ENCODE peak calls at places on chromosomes 6 and 20, in five cellular contexts. C is amniotic stem cell, I is spleen, N is mesenchymal stem cell, S is Caki2. F is an unnamed sample.

GRCh38 chr20:43939762-43940121 is 25.1 kb downstream of the TOX2 start:
- DNase-seq in N (no peak), S (no peak), I (no peak), C (no peak), F (peak)

GRCh38 chr20:20364016-20364746 is 3.7 kb upstream of the INSM1 start:
- DNase-seq in N (no peak), I (peak), C (no peak), S (no peak), F (no peak)

GRCh38 chr6:80165143-80165542 is 58.7 kb downstream of the BCKDHB start:
- DNase-seq in I (no peak), N (peak), S (no peak), C (no peak), F (no peak)

GRCh38 chr20:63089051-63089907 is 82.5 kb upstream of the BHLHE23 start:
- DNase-seq in N (no peak), S (no peak), I (peak), C (no peak), F (peak)

GRCh38 chr6:144390886-144391285 is 105.8 kb downstream of the UTRN start:
- DNase-seq in I (no peak), S (no peak), C (no peak), N (no peak), F (no peak)

GRCh38 chr20:49275634-49276033 is 2.2 kb downstream of the ZNFX1 start:
- DNase-seq in S (peak), N (no peak), C (no peak), I (no peak), F (no peak)

GRCh38 chr6:99344289-99344688 is 5.2 kb downstream of the FAXC start:
- DNase-seq in N (peak), S (peak), C (no peak), I (no peak), F (no peak)

GRCh38 chr20:23625236-23625964 is 12.4 kb downstream of the CST3 start:
- DNase-seq in S (no peak), N (no peak), C (no peak), I (no peak), F (no peak)

GRCh38 chr6:26217714-26218075 is 130.5 kb downstream of the HFE start:
- DNase-seq in I (peak), N (peak), C (no peak), S (no peak), F (no peak)

GRCh38 chr6:54730767-54731665 is 115.6 kb upstream of the FAM83B start:
- DNase-seq in C (no peak), N (no peak), I (no peak), S (peak), F (no peak)

GRCh38 chr6:73579851-73580246 is 59.0 kb upstream of the EEF1A1 start:
- DNase-seq in N (peak), I (no peak), S (peak), C (peak), F (no peak)

GRCh38 chr20:57195023-57195758 is 71.2 kb downstream of the BMP7 start:
- DNase-seq in C (peak), S (no peak), N (peak), I (no peak), F (no peak)

GRCh38 chr20:10040070-10040970 is 5.5 kb downstream of the ANKEF1 start:
- DNase-seq in S (peak), C (peak), N (peak), I (no peak), F (no peak)

GRCh38 chr6:136160255-136160654 is 89.9 kb downstream of the MTFR2 start:
- DNase-seq in I (no peak), S (no peak), N (no peak), C (no peak), F (no peak)

GRCh38 chr6:143598466-143599080 is 79.2 kb upstream of the PHACTR2 start:
- DNase-seq in I (no peak), S (no peak), N (no peak), C (no peak), F (no peak)

GRCh38 chr6:12148317-12148801 is 136.2 kb downstream of the HIVEP1 start:
- DNase-seq in C (no peak), I (no peak), N (peak), S (no peak), F (no peak)

GRCh38 chr6:33296797-33297405 is 1.8 kb downstream of the RGL2 start:
- DNase-seq in I (no peak), S (no peak), C (no peak), N (no peak), F (no peak)

GRCh38 chr20:51740838-51741237 is 27.4 kb downstream of the ATP9A start:
- DNase-seq in S (no peak), C (no peak), I (no peak), N (no peak), F (no peak)

GRCh38 chr20:40563296-40563950 is 125.6 kb downstream of the MAFB start:
- DNase-seq in I (no peak), N (peak), S (peak), C (no peak), F (peak)